ENCODE peak calls at places on chromosomes 5 and 9, in eight cellular contexts. A, X, Z, G, L, S, V and R are unnamed samples.

GRCh38 chr5:74631088-74631960 is 9.2 kb downstream of the ENC1 start:
- DNase-seq in Z (peak; percentile 59), L (peak; percentile 57), V (no peak), A (peak; percentile 79), S (no peak), X (peak; percentile 38), G (no peak), R (no peak)

GRCh38 chr5:149181702-149182101 is 40.4 kb downstream of the ABLIM3 start:
- DNase-seq in A (no peak), G (no peak), V (no peak), L (no peak), Z (no peak), X (no peak), S (no peak), R (no peak)

GRCh38 chr9:131237931-131238401 is 38.3 kb downstream of the FAM78A start:
- DNase-seq in Z (peak; percentile 86), V (peak; percentile 24), X (peak; percentile 81), A (peak; percentile 67), G (peak; percentile 54), S (no peak), L (no peak), R (peak; percentile 30)

GRCh38 chr9:15999422-16000339 is 446.8 kb downstream of the CCDC171 start:
- DNase-seq in V (peak; percentile 59), G (peak; percentile 41), A (peak; percentile 96), Z (no peak), X (no peak), S (no peak), L (peak; percentile 50), R (no peak)

GRCh38 chr5:116023619-116024018 is 8.7 kb upstream of the ARL14EPL start:
- DNase-seq in S (no peak), G (no peak), A (no peak), X (no peak), Z (no peak), V (no peak), L (no peak), R (no peak)

GRCh38 chr5:132180134-132180745 is 47.4 kb downstream of the P4HA2 start:
- DNase-seq in V (peak; percentile 57), Z (peak; percentile 73), X (no peak), G (peak; percentile 51), A (peak; percentile 35), L (peak; percentile 69), S (no peak), R (no peak)

GRCh38 chr5:178453224-178453623 is 137.0 kb downstream of the COL23A1 start:
- DNase-seq in X (no peak), L (no peak), G (no peak), A (peak; percentile 17), V (no peak), S (no peak), Z (no peak), R (no peak)

GRCh38 chr9:135600296-135600805 is 38.8 kb downstream of the PAEP start:
- DNase-seq in Z (no peak), S (no peak), X (no peak), L (no peak), V (no peak), G (peak; percentile 81), A (no peak), R (no peak)

GRCh38 chr9:134554750-134555655 is 86.6 kb upstream of the COL5A1 start:
- DNase-seq in Z (no peak), L (no peak), V (no peak), A (no peak), S (no peak), X (no peak), G (no peak), R (no peak)

GRCh38 chr9:129026442-129027223 is 1.5 kb downstream of the SH3GLB2 start:
- DNase-seq in G (no peak), A (no peak), X (no peak), V (no peak), L (no peak), S (no peak), Z (no peak), R (no peak)

GRCh38 chr5:14039063-14039462 is 94.6 kb upstream of the DNAH5 start:
- DNase-seq in X (no peak), L (no peak), A (no peak), Z (no peak), S (no peak), G (no peak), V (no peak), R (no peak)

GRCh38 chr5:56734066-56734766 is 81.1 kb upstream of the MAP3K1 start:
- DNase-seq in V (no peak), L (no peak), G (no peak), A (no peak), Z (no peak), X (no peak), S (no peak), R (no peak)

GRCh38 chr9:15837079-15837679 is 284.3 kb downstream of the CCDC171 start:
- DNase-seq in L (peak; percentile 27), Z (peak; percentile 58), G (peak; percentile 54), X (no peak), A (no peak), V (peak; percentile 10), S (no peak), R (peak; percentile 20)

GRCh38 chr5:132466453-132467291 is 23.9 kb downstream of the IRF1 start:
- DNase-seq in X (peak; percentile 91), V (no peak), L (no peak), A (no peak), G (peak; percentile 74), S (no peak), Z (peak; percentile 81), R (no peak)

GRCh38 chr5:143374496-143375217 is 28.8 kb downstream of the NR3C1 start:
- DNase-seq in G (no peak), Z (no peak), L (no peak), X (no peak), V (no peak), S (no peak), A (no peak), R (no peak)

GRCh38 chr5:73960426-73960825 is 334.4 kb downstream of the ARHGEF28 start:
- DNase-seq in G (no peak), Z (no peak), A (no peak), L (no peak), V (no peak), X (no peak), S (no peak), R (no peak)

GRCh38 chr9:82052081-82052480 is 63.5 kb downstream of the SPATA31D1 start:
- DNase-seq in V (no peak), X (no peak), G (no peak), S (no peak), Z (no peak), L (no peak), A (no peak), R (no peak)